ENCODE peak calls at places on chromosomes 1 and 21, in six cellular contexts. P is thyroid gland, C is A549, G is cardiac muscle cell, U is upper lobe of right lung, I is spleen. E is an unnamed sample.

GRCh38 chr1:246597340-246597739 is 31.1 kb downstream of the CNST start:
- DNase-seq in P (no peak), C (no peak), G (peak; percentile 94), U (no peak), I (no peak), E (peak; percentile 93)

GRCh38 chr1:156694563-156694962 is 10.8 kb downstream of the CRABP2 start:
- DNase-seq in P (no peak), C (no peak), G (no peak), U (no peak), I (no peak), E (no peak)

GRCh38 chr1:10958614-10959013 is 53.8 kb upstream of the TARDBP start:
- DNase-seq in P (no peak), C (no peak), G (no peak), U (no peak), I (no peak), E (no peak)

GRCh38 chr1:88549536-88549935 is 134.5 kb upstream of the PKN2 start:
- DNase-seq in P (no peak), C (no peak), G (peak; percentile 10), U (no peak), I (no peak), E (peak; percentile 5)

GRCh38 chr21:42312626-42313104 is 2.5 kb downstream of the TFF3 start:
- DNase-seq in P (no peak), C (no peak), G (no peak), U (no peak), I (peak; percentile 69), E (no peak)

GRCh38 chr1:10200620-10201019 is 9.8 kb upstream of the KIF1B start:
- DNase-seq in P (no peak), C (no peak), G (no peak), U (no peak), I (no peak), E (no peak)

GRCh38 chr21:42601656-42602055 is 51.8 kb upstream of the PDE9A start:
- DNase-seq in P (no peak), C (no peak), G (no peak), U (peak; percentile 30), I (no peak), E (no peak)

GRCh38 chr1:15323351-15323988 is 76.4 kb downstream of the FHAD1 start:
- DNase-seq in P (peak; percentile 79), C (peak; percentile 46), G (peak; percentile 88), U (peak; percentile 82), I (peak; percentile 92), E (peak; percentile 77)

GRCh38 chr1:239587066-239587465 is 200.7 kb downstream of the CHRM3 start:
- DNase-seq in P (no peak), C (no peak), G (no peak), U (no peak), I (no peak), E (no peak)

GRCh38 chr1:50983403-50983802 is 13.4 kb downstream of the CDKN2C start:
- DNase-seq in P (no peak), C (no peak), G (no peak), U (no peak), I (no peak), E (no peak)

GRCh38 chr1:166888710-166889109 is 12.6 kb upstream of the TADA1 start:
- DNase-seq in P (no peak), C (no peak), G (no peak), U (no peak), I (no peak), E (no peak)

GRCh38 chr1:30106125-30106524 is 617.3 kb downstream of the MATN1 start:
- DNase-seq in P (peak; percentile 36), C (peak; percentile 38), G (peak; percentile 50), U (no peak), I (no peak), E (peak; percentile 12)

GRCh38 chr1:117572546-117572945 is 33.3 kb upstream of the TENT5C start:
- DNase-seq in P (peak; percentile 15), C (no peak), G (no peak), U (peak; percentile 67), I (peak; percentile 89), E (no peak)

GRCh38 chr1:208595236-208595635 is 351.1 kb upstream of the PLXNA2 start:
- DNase-seq in P (no peak), C (no peak), G (no peak), U (no peak), I (no peak), E (no peak)
- H3K4me3 ChIP-seq in P (no peak overlapping the region), C (no peak overlapping the region), G (no peak overlapping the region), U (no peak overlapping the region), I (no peak overlapping the region), E (no peak overlapping the region)

GRCh38 chr1:226871047-226871365 is 590 bp downstream of the PSEN2 start:
- DNase-seq in P (no peak), C (no peak), G (no peak), U (no peak), I (peak; percentile 78), E (no peak)

GRCh38 chr1:226871636-226872327 is 1.4 kb downstream of the PSEN2 start:
- DNase-seq in P (no peak), C (no peak), G (no peak), U (no peak), I (peak; percentile 69), E (no peak)

GRCh38 chr1:226868726-226869125 is 1.7 kb upstream of the PSEN2 start:
- DNase-seq in P (no peak), C (no peak), G (no peak), U (no peak), I (no peak), E (no peak)

GRCh38 chr1:226870026-226870322 is 442 bp upstream of the PSEN2 start:
- DNase-seq in P (no peak), C (peak; percentile 40), G (no peak), U (no peak), I (no peak), E (no peak)

GRCh38 chr1:226870323-226871046 is at the start of gene PSEN2:
- DNase-seq in P (peak; percentile 86), C (peak; percentile 62), G (peak; percentile 63), U (peak; percentile 93), I (peak; percentile 92), E (peak; percentile 44)
- H3K4me3 ChIP-seq in P (peak within 1 kb of the TSS; percentile 60), C (peak within 1 kb of the TSS; percentile 84), G (peak within 1 kb of the TSS; percentile 82), U (peak within 1 kb of the TSS; percentile 78), I (peak within 1 kb of the TSS; percentile 85), E (peak within 1 kb of the TSS; percentile 64)

DNA sequence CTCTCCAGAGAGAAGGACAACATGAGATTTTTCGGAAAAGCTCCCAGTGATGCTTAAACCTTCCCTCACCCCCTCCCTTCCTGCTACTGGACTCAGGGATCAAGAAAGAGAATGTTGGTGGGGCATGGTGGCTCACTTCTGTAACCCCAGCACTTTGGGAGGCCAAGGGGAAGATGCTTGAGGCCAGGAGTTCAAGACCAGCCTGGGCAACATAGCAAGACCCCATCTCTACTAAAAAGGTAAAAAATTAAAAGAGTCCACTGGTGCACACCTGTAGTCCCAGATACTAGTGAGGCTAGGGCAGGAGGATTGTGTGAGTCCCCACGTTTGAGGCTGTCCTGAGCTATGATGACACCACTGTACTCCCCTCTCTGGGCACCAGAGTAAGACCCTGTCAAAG is 162.9 kb upstream of the RAB4A start:
- DNase-seq in P (no peak), C (no peak), G (no peak), U (no peak), I (no peak), E (no peak)
- H3K4me3 ChIP-seq in P (no peak overlapping the region), C (no peak overlapping the region), G (no peak overlapping the region), U (no peak overlapping the region), I (no peak overlapping the region), E (no peak overlapping the region)

DNA sequence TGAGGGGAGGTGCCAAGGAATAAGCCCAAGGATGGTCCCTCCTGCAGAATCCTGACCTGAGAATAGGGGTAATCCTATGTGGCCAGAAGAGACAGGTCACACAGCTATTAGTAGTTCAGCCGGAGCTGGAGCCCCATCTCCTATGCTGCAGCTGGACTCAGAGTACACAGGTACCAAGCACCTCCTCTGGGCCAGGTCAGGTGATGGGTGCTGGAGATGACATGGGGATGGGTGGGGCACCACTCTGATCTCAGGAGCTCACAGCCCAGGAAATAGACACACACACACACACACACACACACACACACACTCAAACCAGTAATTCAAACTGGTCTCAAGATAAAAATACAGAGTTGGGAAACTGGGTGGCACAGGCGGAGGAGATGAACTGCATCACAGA is 54.2 kb upstream of the SSBP3 start:
- DNase-seq in P (no peak), C (no peak), G (no peak), U (peak; percentile 22), I (peak; percentile 57), E (no peak)
- H3K4me3 ChIP-seq in P (no peak overlapping the region), C (no peak overlapping the region), G (no peak overlapping the region), U (no peak overlapping the region), I (no peak overlapping the region), E (no peak overlapping the region)

DNA sequence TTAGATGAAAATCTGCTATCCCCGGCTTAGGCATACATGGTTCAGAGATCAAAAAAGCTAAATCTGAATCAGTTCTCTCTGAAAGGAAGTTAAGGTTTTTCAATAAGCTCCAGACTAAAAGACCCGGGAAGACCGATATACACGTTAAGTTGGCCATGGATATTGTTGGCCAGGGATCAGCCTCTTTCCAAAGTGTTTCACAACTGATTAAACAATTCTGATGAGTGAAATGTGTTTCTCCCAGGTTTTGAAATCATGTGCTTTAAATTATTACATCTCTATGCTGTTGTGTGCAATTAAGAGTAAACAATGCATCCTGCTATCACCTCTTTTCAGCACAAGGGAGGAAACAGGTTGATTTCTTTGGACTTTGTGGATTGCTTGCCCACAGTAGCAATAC is 23.7 kb upstream of the GNG12 start:
- DNase-seq in P (no peak), C (no peak), G (no peak), U (no peak), I (no peak), E (no peak)
- H3K4me3 ChIP-seq in P (no peak overlapping the region), C (no peak overlapping the region), G (no peak overlapping the region), U (no peak overlapping the region), I (no peak overlapping the region), E (no peak overlapping the region)

DNA sequence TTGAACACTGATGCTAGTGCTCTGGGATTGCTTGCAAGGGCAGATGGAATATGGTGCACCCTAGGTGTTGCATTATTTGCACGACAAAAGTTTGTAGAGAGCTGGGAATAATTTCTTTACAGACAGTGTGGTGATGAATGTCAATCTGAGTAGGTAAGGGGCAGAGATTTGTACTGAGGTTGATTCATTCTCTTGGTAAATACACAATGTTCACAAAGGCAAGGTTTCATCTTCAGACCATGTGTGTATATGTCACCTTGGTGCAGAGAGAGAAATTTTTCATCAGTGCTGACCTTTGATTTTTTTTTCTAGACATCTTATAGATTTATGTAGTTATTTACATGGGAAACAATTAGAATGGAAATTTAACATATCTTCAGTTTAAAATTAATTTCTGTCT is 5.0 kb downstream of the PTPRC start:
- DNase-seq in P (no peak), C (no peak), G (no peak), U (no peak), I (no peak), E (no peak)
- H3K4me3 ChIP-seq in P (no peak overlapping the region), C (no peak overlapping the region), G (no peak overlapping the region), U (peak overlapping the region; percentile 8), I (peak overlapping the region; percentile 56), E (no peak overlapping the region)

DNA sequence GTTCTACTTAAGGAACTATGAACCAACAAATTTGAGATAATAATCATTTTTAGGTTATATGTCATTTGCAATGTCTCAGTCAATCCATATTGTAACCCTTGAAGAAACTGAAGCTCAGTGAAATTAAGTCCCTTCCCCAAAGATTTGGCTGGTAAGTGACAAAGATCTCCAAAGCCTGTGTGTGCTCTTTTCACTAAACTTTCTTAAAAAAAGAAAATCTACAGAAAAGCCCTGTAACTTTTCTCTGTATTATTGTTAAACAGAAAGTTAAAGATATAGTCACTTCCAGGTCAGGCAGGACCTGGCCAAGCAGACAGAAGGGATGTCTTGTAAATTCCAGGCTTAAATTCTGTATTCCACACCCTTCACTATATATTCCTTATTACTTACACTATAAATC is 1.5 kb downstream of the LIX1L start:
- DNase-seq in P (no peak), C (no peak), G (no peak), U (no peak), I (no peak), E (no peak)
- H3K4me3 ChIP-seq in P (no peak overlapping the region), C (peak overlapping the region; percentile 68), G (peak overlapping the region; percentile 73), U (peak overlapping the region; percentile 79), I (peak overlapping the region; percentile 50), E (peak overlapping the region; percentile 81)